ENCODE peak calls at places on chromosome 15, in six cellular contexts. One of them, this sample, is unnamed.

GRCh38 chr15:50149090-50149489 is 30.1 kb upstream of the ATP8B4 start:
- DNase-seq in CD4-positive, alpha-beta T cell: no peak
- DNase-seq in left colon: no peak
- DNase-seq in NCI-H524: no peak
- DNase-seq in activated CD4-positive, alpha-beta T cell treated with anti-CD3 and anti-CD28 coated beads for 36 hours: no peak
- DNase-seq in AG08395: no peak
- DNase-seq in this sample: no peak

GRCh38 chr15:66929843-66930242 is 135.6 kb upstream of the SMAD3 start:
- DNase-seq in AG08395: no peak
- DNase-seq in NCI-H524: no peak
- DNase-seq in activated CD4-positive, alpha-beta T cell treated with anti-CD3 and anti-CD28 coated beads for 36 hours: no peak
- DNase-seq in CD4-positive, alpha-beta T cell: no peak
- DNase-seq in left colon: no peak
- DNase-seq in this sample: no peak

GRCh38 chr15:65330934-65331645 is 26.6 kb downstream of the RNU5B-1 start:
- DNase-seq in AG08395: no peak
- DNase-seq in left colon: no peak
- DNase-seq in CD4-positive, alpha-beta T cell: no peak
- DNase-seq in activated CD4-positive, alpha-beta T cell treated with anti-CD3 and anti-CD28 coated beads for 36 hours: no peak
- DNase-seq in NCI-H524: no peak
- DNase-seq in this sample: no peak

GRCh38 chr15:41634072-41634628 is 26.1 kb upstream of the MGA start:
- DNase-seq in AG08395: no peak
- DNase-seq in CD4-positive, alpha-beta T cell: no peak
- DNase-seq in activated CD4-positive, alpha-beta T cell treated with anti-CD3 and anti-CD28 coated beads for 36 hours: no peak
- DNase-seq in left colon: no peak
- DNase-seq in NCI-H524: no peak
- DNase-seq in this sample: no peak

GRCh38 chr15:56804908-56805307 is 71.6 kb upstream of the ZNF280D start:
- DNase-seq in activated CD4-positive, alpha-beta T cell treated with anti-CD3 and anti-CD28 coated beads for 36 hours: no peak
- DNase-seq in left colon: no peak
- DNase-seq in CD4-positive, alpha-beta T cell: no peak
- DNase-seq in NCI-H524: no peak
- DNase-seq in AG08395: no peak
- DNase-seq in this sample: no peak

GRCh38 chr15:78077053-78077859 is at the start of gene TBC1D2B:
- DNase-seq in left colon: peak; percentile 82
- DNase-seq in activated CD4-positive, alpha-beta T cell treated with anti-CD3 and anti-CD28 coated beads for 36 hours: peak; percentile 86
- DNase-seq in AG08395: peak; percentile 52
- DNase-seq in CD4-positive, alpha-beta T cell: peak; percentile 69
- DNase-seq in NCI-H524: peak; percentile 30
- DNase-seq in this sample: peak; percentile 19

GRCh38 chr15:93987068-93987467 is 244.3 kb upstream of the MCTP2 start:
- DNase-seq in NCI-H524: no peak
- DNase-seq in left colon: no peak
- DNase-seq in activated CD4-positive, alpha-beta T cell treated with anti-CD3 and anti-CD28 coated beads for 36 hours: peak; percentile 71
- DNase-seq in CD4-positive, alpha-beta T cell: peak; percentile 1
- DNase-seq in AG08395: no peak
- DNase-seq in this sample: no peak

GRCh38 chr15:58430224-58430787 is 1.5 kb upstream of the LIPC start:
- DNase-seq in left colon: no peak
- DNase-seq in CD4-positive, alpha-beta T cell: no peak
- DNase-seq in NCI-H524: no peak
- DNase-seq in AG08395: no peak
- DNase-seq in activated CD4-positive, alpha-beta T cell treated with anti-CD3 and anti-CD28 coated beads for 36 hours: no peak
- DNase-seq in this sample: no peak

GRCh38 chr15:100781961-100782525 is 97.6 kb upstream of the ALDH1A3 start:
- DNase-seq in left colon: no peak
- DNase-seq in activated CD4-positive, alpha-beta T cell treated with anti-CD3 and anti-CD28 coated beads for 36 hours: no peak
- DNase-seq in CD4-positive, alpha-beta T cell: no peak
- DNase-seq in AG08395: no peak
- DNase-seq in NCI-H524: no peak
- DNase-seq in this sample: no peak

GRCh38 chr15:36449662-36450145 is 129.7 kb upstream of the CDIN1 start:
- DNase-seq in NCI-H524: no peak
- DNase-seq in AG08395: no peak
- DNase-seq in activated CD4-positive, alpha-beta T cell treated with anti-CD3 and anti-CD28 coated beads for 36 hours: no peak
- DNase-seq in left colon: no peak
- DNase-seq in CD4-positive, alpha-beta T cell: no peak
- DNase-seq in this sample: no peak

GRCh38 chr15:80643296-80643965 is 51.7 kb upstream of the ABHD17C start:
- DNase-seq in left colon: no peak
- DNase-seq in NCI-H524: no peak
- DNase-seq in AG08395: peak; percentile 71
- DNase-seq in activated CD4-positive, alpha-beta T cell treated with anti-CD3 and anti-CD28 coated beads for 36 hours: no peak
- DNase-seq in CD4-positive, alpha-beta T cell: no peak
- DNase-seq in this sample: no peak

GRCh38 chr15:21262851-21263400 is 177.4 kb downstream of the POTEB3 start:
- DNase-seq in left colon: no peak
- DNase-seq in AG08395: no peak
- DNase-seq in activated CD4-positive, alpha-beta T cell treated with anti-CD3 and anti-CD28 coated beads for 36 hours: no peak
- DNase-seq in NCI-H524: no peak
- DNase-seq in CD4-positive, alpha-beta T cell: no peak
- DNase-seq in this sample: no peak

GRCh38 chr15:32738677-32739076 is 20.9 kb downstream of the GREM1 start:
- DNase-seq in NCI-H524: no peak
- DNase-seq in left colon: no peak
- DNase-seq in AG08395: no peak
- DNase-seq in CD4-positive, alpha-beta T cell: no peak
- DNase-seq in activated CD4-positive, alpha-beta T cell treated with anti-CD3 and anti-CD28 coated beads for 36 hours: no peak
- DNase-seq in this sample: no peak

GRCh38 chr15:60534546-60534945 is 55.6 kb upstream of the ICE2 start:
- DNase-seq in NCI-H524: no peak
- DNase-seq in activated CD4-positive, alpha-beta T cell treated with anti-CD3 and anti-CD28 coated beads for 36 hours: no peak
- DNase-seq in AG08395: no peak
- DNase-seq in CD4-positive, alpha-beta T cell: no peak
- DNase-seq in left colon: no peak
- DNase-seq in this sample: no peak

GRCh38 chr15:86624261-86625036 is 544.8 kb downstream of the AGBL1 start:
- DNase-seq in AG08395: peak; percentile 85
- DNase-seq in NCI-H524: peak; percentile 74
- DNase-seq in activated CD4-positive, alpha-beta T cell treated with anti-CD3 and anti-CD28 coated beads for 36 hours: peak; percentile 90
- DNase-seq in left colon: peak; percentile 65
- DNase-seq in CD4-positive, alpha-beta T cell: peak; percentile 46
- DNase-seq in this sample: no peak

GRCh38 chr15:88426304-88426703 is 40.9 kb downstream of the MRPL46 start:
- DNase-seq in activated CD4-positive, alpha-beta T cell treated with anti-CD3 and anti-CD28 coated beads for 36 hours: no peak
- DNase-seq in CD4-positive, alpha-beta T cell: no peak
- DNase-seq in NCI-H524: no peak
- DNase-seq in left colon: no peak
- DNase-seq in AG08395: no peak
- DNase-seq in this sample: no peak